ENCODE peak calls at places on chromosomes 6 and 20, in five cellular contexts. V, W, D, L and K are unnamed samples.
A peak's percentile ranks its signal among the peaks of the same experiment; 100 is the strongest.

GRCh38 chr6:130434174-130434873 is 68.5 kb downstream of the TMEM200A start:
- DNase-seq in L (no peak), D (peak; percentile 24), W (no peak), V (peak; percentile 39), K (no peak)

GRCh38 chr20:62622178-62622876 is 20.0 kb upstream of the SLCO4A1 start:
- DNase-seq in L (no peak), W (no peak), D (no peak), V (no peak), K (no peak)

GRCh38 chr6:16704706-16705402 is 56.4 kb downstream of the ATXN1 start:
- DNase-seq in D (peak; percentile 41), L (no peak), W (no peak), V (no peak), K (no peak)

GRCh38 chr20:7585126-7585679 is 355.1 kb downstream of the HAO1 start:
- DNase-seq in D (no peak), L (no peak), W (no peak), V (no peak), K (no peak)

GRCh38 chr20:13995841-13996240 is 525 bp downstream of the MACROD2 start:
- DNase-seq in V (peak; percentile 14), D (no peak), W (peak; percentile 40), L (no peak), K (no peak)

GRCh38 chr6:140956567-140957306 is 1176.0 kb upstream of the GJE1 start:
- DNase-seq in L (no peak), V (peak; percentile 66), D (peak; percentile 42), W (no peak), K (no peak)

GRCh38 chr20:55415567-55416142 is 589.7 kb downstream of the CBLN4 start:
- DNase-seq in W (no peak), L (no peak), V (peak; percentile 22), D (no peak), K (no peak)

GRCh38 chr20:25077610-25078169 is 4.3 kb downstream of the VSX1 start:
- DNase-seq in L (no peak), W (peak; percentile 57), D (no peak), V (no peak), K (no peak)

GRCh38 chr6:68427630-68428029 is 207.5 kb upstream of the ADGRB3 start:
- DNase-seq in V (no peak), W (no peak), L (no peak), D (peak; percentile 45), K (no peak)

GRCh38 chr20:59322813-59323469 is 22.5 kb downstream of the EDN3 start:
- DNase-seq in D (no peak), W (no peak), V (no peak), L (no peak), K (no peak)

GRCh38 chr6:47308223-47308567 is 1.5 kb downstream of the TNFRSF21 start:
- DNase-seq in D (peak; percentile 28), L (no peak), W (no peak), V (no peak), K (no peak)

GRCh38 chr6:169539176-169539897 is 162.5 kb downstream of the WDR27 start:
- DNase-seq in D (peak; percentile 34), W (no peak), V (no peak), L (no peak), K (no peak)

GRCh38 chr20:45347936-45348809 is at the start of gene SDC4:
- DNase-seq in D (peak; percentile 62), V (peak; percentile 64), L (peak; percentile 82), W (peak; percentile 40), K (no peak)

GRCh38 chr6:128827675-128828464 is 55.1 kb upstream of the LAMA2 start:
- DNase-seq in W (no peak), D (peak; percentile 23), V (no peak), L (no peak), K (no peak)

GRCh38 chr6:134519456-134519855 is 201.5 kb upstream of the SGK1 start:
- DNase-seq in W (no peak), D (no peak), V (peak; percentile 91), L (no peak), K (no peak)

GRCh38 chr6:13194852-13195251 is 133.5 kb downstream of the TBC1D7 start:
- DNase-seq in V (peak; percentile 57), D (peak; percentile 71), W (peak; percentile 38), L (no peak), K (peak; percentile 39)

GRCh38 chr20:46307139-46307998 is 929 bp downstream of the CDH22 start:
- DNase-seq in D (peak; percentile 50), V (peak; percentile 73), W (peak; percentile 81), L (no peak), K (peak; percentile 7)

GRCh38 chr20:4192378-4193048 is 177.2 kb upstream of the RNF24 start:
- DNase-seq in W (no peak), L (no peak), V (peak; percentile 59), D (peak; percentile 29), K (no peak)

GRCh38 chr20:19975436-19975799 is 41.7 kb upstream of the NAA20 start:
- DNase-seq in D (peak; percentile 57), V (no peak), W (no peak), L (no peak), K (no peak)

GRCh38 chr6:122360809-122361208 is 38.6 kb upstream of the HSF2 start:
- DNase-seq in W (no peak), V (no peak), L (no peak), D (no peak), K (no peak)

GRCh38 chr20:49345538-49345937 is 67.7 kb upstream of the ZNFX1 start:
- DNase-seq in L (peak; percentile 64), W (no peak), V (peak; percentile 72), D (peak; percentile 18), K (peak; percentile 28)

GRCh38 chr6:68636710-68637470 is 1.8 kb downstream of the ADGRB3 start:
- DNase-seq in L (no peak), W (no peak), V (no peak), D (no peak), K (no peak)

GRCh38 chr20:40977218-40977617 is 51.4 kb upstream of the TOP1 start:
- DNase-seq in V (no peak), D (no peak), L (no peak), W (no peak), K (no peak)

GRCh38 chr6:7758456-7758855 is 32.6 kb downstream of the BMP6 start:
- DNase-seq in D (peak; percentile 55), L (no peak), V (no peak), W (no peak), K (peak; percentile 30)

GRCh38 chr6:135871878-135872277 is 20.4 kb downstream of the PDE7B start:
- DNase-seq in D (peak; percentile 50), V (no peak), L (no peak), W (no peak), K (no peak)

GRCh38 chr20:59580991-59581401 is 23.3 kb upstream of the PHACTR3 start:
- DNase-seq in W (peak; percentile 10), D (no peak), V (no peak), L (no peak), K (no peak)

GRCh38 chr6:165899592-165899991 is 236.6 kb upstream of the PDE10A start:
- DNase-seq in D (no peak), L (no peak), W (no peak), V (no peak), K (no peak)

GRCh38 chr20:59150821-59151251 is 12.8 kb upstream of the ZNF831 start:
- DNase-seq in D (no peak), V (no peak), W (no peak), L (no peak), K (no peak)

GRCh38 chr6:63352587-63353281 is 33.0 kb upstream of the LGSN start:
- DNase-seq in D (peak; percentile 69), L (no peak), W (no peak), V (peak; percentile 11), K (no peak)

GRCh38 chr20:56928007-56928406 is 298.9 kb downstream of the TFAP2C start:
- DNase-seq in L (no peak), D (no peak), W (no peak), V (no peak), K (no peak)

GRCh38 chr6:85405175-85405852 is 44.6 kb upstream of the NT5E start:
- DNase-seq in L (no peak), V (no peak), W (no peak), D (no peak), K (peak; percentile 54)

GRCh38 chr20:35952480-35953410 is 1.6 kb downstream of the SCAND1 start:
- DNase-seq in D (peak; percentile 51), W (no peak), L (no peak), V (no peak), K (no peak)

GRCh38 chr6:100460650-100461204 is 4.0 kb downstream of the SIM1 start:
- DNase-seq in L (no peak), W (no peak), V (peak; percentile 41), D (no peak), K (no peak)

GRCh38 chr6:148440877-148441453 is 98.3 kb downstream of the SASH1 start:
- DNase-seq in W (no peak), D (peak; percentile 85), V (peak; percentile 90), L (peak; percentile 73), K (peak; percentile 74)

GRCh38 chr6:82589509-82590206 is 226.0 kb downstream of the TPBG start:
- DNase-seq in D (peak; percentile 85), V (peak; percentile 74), L (no peak), W (peak; percentile 68), K (peak; percentile 8)
- TF ChIP-seq CTCF in D (no peak), V (peak; percentile 51), L (no peak), W (no peak), K (peak; percentile 6)

DNA sequence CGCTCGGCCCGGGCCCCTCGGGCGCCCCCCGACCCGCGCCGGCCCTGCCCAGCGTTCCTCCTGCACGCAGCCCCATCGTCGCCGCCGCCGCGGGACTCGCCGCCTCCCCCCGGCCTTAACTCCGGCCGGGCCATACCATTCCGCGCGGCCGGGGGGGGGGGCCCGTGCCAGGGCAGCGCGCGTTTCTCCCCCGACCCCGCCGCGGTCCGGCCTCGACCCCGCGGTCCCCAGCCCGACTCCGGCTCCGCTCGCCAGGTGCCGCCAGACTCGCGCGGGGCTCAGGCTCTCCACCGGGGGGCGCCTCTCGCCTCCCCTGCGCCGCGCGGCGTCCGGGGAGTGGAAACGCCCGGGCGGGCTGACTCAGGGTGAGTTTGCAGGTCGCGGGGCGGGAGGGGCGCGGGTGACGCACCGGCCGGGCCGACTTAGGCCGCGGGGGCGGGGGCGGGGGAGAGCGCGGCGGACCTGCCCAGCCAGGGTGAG is at the start of gene SRXN1:
- DNase-seq in D (peak; percentile 92), L (peak; percentile 82), W (peak; percentile 91), V (peak; percentile 80), K (peak; percentile 86)
- TF ChIP-seq CTCF in D (peak; percentile 26), L (peak; percentile 56), W (peak; percentile 76), V (peak; percentile 59), K (peak; percentile 29)

GRCh38 chr6:27138837-27139752 is 108.4 kb upstream of the PRSS16 start:
- DNase-seq in D (peak; percentile 74), V (peak; percentile 83), W (peak; percentile 56), L (no peak), K (no peak)
- TF ChIP-seq CTCF in D (no peak), V (no peak), W (no peak), L (no peak), K (no peak)

DNA sequence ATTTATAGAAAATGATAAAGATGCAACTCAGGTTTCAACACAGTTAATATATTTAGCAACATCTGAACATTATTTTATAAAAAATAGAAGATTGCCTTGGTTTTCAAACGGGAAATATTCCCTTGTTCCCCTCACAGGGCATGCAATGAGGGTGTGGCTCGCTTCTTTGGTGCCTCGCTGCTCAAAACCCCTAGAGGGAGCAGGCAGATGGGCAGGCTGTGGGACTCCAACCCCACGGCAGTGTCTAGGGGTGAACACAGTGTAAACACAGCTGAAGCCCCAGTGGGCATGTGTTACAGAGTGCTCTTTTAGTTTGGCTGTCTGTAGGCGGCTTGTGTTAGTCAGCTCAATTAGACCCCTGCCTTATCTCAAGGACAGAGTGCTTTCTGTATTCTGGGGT is 560.8 kb upstream of the IMPG1 start:
- DNase-seq in L (no peak), W (peak; percentile 72), D (no peak), V (no peak), K (no peak)
- TF ChIP-seq CTCF in L (no peak), W (peak; percentile 62), D (no peak), V (no peak), K (no peak)